ENCODE peak calls at places on chromosomes 5 and 9, in eight cellular contexts. T is erythroblast, P is bronchial epithelial cell, D is substantia nigra, R is HL-60, L is NCI-H774, O is left ventricle myocardium superior, K is right cardiac atrium. H is an unnamed sample.

GRCh38 chr9:89304479-89305188 is 6.4 kb upstream of the CKS2 start:
- DNase-seq in T (no peak), P (no peak), D (no peak), R (no peak), L (no peak), O (no peak), K (no peak), H (no peak)

GRCh38 chr5:179839328-179840256 is 18.9 kb downstream of the SQSTM1 start:
- DNase-seq in T (no peak), P (no peak), D (no peak), R (no peak), L (no peak), O (peak; percentile 63), K (no peak), H (no peak)

GRCh38 chr5:133847301-133847700 is 121.1 kb downstream of the C5orf15 start:
- DNase-seq in T (no peak), P (no peak), D (no peak), R (no peak), L (no peak), O (no peak), K (no peak), H (no peak)

GRCh38 chr9:126781717-126782388 is 23.0 kb upstream of the ZBTB43 start:
- DNase-seq in T (peak; percentile 79), P (peak; percentile 43), D (peak; percentile 60), R (no peak), L (peak; percentile 85), O (peak; percentile 89), K (peak; percentile 93), H (peak; percentile 68)

GRCh38 chr5:43210570-43210969 is 18.5 kb downstream of the NIM1K start:
- DNase-seq in T (no peak), P (no peak), D (no peak), R (no peak), L (no peak), O (no peak), K (no peak), H (no peak)

GRCh38 chr5:10656176-10656830 is 92.4 kb downstream of the ANKRD33B start:
- DNase-seq in T (no peak), P (peak; percentile 39), D (no peak), R (no peak), L (no peak), O (no peak), K (no peak), H (no peak)

GRCh38 chr9:13151489-13151888 is 128.0 kb downstream of the MPDZ start:
- DNase-seq in T (no peak), P (no peak), D (no peak), R (no peak), L (no peak), O (no peak), K (no peak), H (no peak)

GRCh38 chr5:639584-640213 is 27.6 kb downstream of the CEP72 start:
- DNase-seq in T (no peak), P (no peak), D (no peak), R (no peak), L (no peak), O (no peak), K (no peak), H (no peak)

GRCh38 chr5:157520911-157521703 is 54.5 kb downstream of the ADAM19 start:
- DNase-seq in T (no peak), P (no peak), D (no peak), R (no peak), L (no peak), O (peak; percentile 54), K (peak; percentile 79), H (no peak)

H was measured in NCI-H146.